ENCODE peak calls at places on chromosome 18, in four cellular contexts. H, I, L and Y are unnamed samples.

GRCh38 chr18:79544386-79544963 is 135.1 kb upstream of the CTDP1 start:
- DNase-seq in H (no peak), I (no peak), L (no peak), Y (no peak)

GRCh38 chr18:35671952-35672603 is 90.5 kb downstream of the GALNT1 start:
- DNase-seq in H (peak), I (peak), L (no peak), Y (no peak)

GRCh38 chr18:76721207-76721996 is 101.0 kb upstream of the ZNF236 start:
- DNase-seq in H (no peak), I (no peak), L (no peak), Y (no peak)

GRCh38 chr18:35888329-35888728 is 84.2 kb upstream of the RMP24 start:
- DNase-seq in H (no peak), I (no peak), L (peak), Y (no peak)

GRCh38 chr18:42028232-42028832 is 73.3 kb downstream of the PIK3C3 start:
- DNase-seq in H (peak), I (peak), L (no peak), Y (no peak)

GRCh38 chr18:9038277-9038871 is 64.1 kb upstream of the NDUFV2 start:
- DNase-seq in H (peak), I (peak), L (peak), Y (no peak)

GRCh38 chr18:10659000-10659399 is 133.2 kb downstream of the NAPG start:
- DNase-seq in H (no peak), I (no peak), L (no peak), Y (no peak)

GRCh38 chr18:77100751-77101355 is 31.7 kb downstream of the MBP start:
- DNase-seq in H (no peak), I (no peak), L (no peak), Y (no peak)

GRCh38 chr18:73693091-73693490 is 454.5 kb downstream of the FBXO15 start:
- DNase-seq in H (no peak), I (no peak), L (no peak), Y (no peak)

GRCh38 chr18:10213526-10213925 is 240.9 kb upstream of the APCDD1 start:
- DNase-seq in H (no peak), I (peak), L (no peak), Y (no peak)

GRCh38 chr18:58497845-58498244 is 131.0 kb downstream of the ALPK2 start:
- DNase-seq in H (no peak), I (peak), L (no peak), Y (no peak)

GRCh38 chr18:47996091-47996541 is 65.7 kb upstream of the SMAD2 start:
- DNase-seq in H (no peak), I (no peak), L (peak), Y (no peak)

GRCh38 chr18:77360315-77361186 is 110.9 kb downstream of the GALR1 start:
- DNase-seq in H (no peak), I (no peak), L (no peak), Y (no peak)

GRCh38 chr18:407168-407567 is 93.3 kb downstream of the COLEC12 start:
- DNase-seq in H (no peak), I (no peak), L (no peak), Y (no peak)

GRCh38 chr18:14919666-14920065 is 171.7 kb downstream of the ANKRD30B start:
- DNase-seq in H (no peak), I (no peak), L (no peak), Y (no peak)

GRCh38 chr18:48364146-48364545 is 45.0 kb downstream of the ZBTB7C start:
- DNase-seq in H (no peak), I (no peak), L (no peak), Y (no peak)

GRCh38 chr18:12008842-12009580 is 27.7 kb downstream of the IMPA2 start:
- DNase-seq in H (no peak), I (no peak), L (no peak), Y (no peak)

GRCh38 chr18:24368749-24369148 is 28.9 kb downstream of the OSBPL1A start:
- DNase-seq in H (no peak), I (no peak), L (no peak), Y (no peak)

GRCh38 chr18:47582055-47582454 is 330.6 kb upstream of the SKOR2 start:
- DNase-seq in H (no peak), I (no peak), L (peak), Y (no peak)

GRCh38 chr18:58056159-58056558 is 12.1 kb downstream of the NEDD4L start:
- DNase-seq in H (no peak), I (no peak), L (no peak), Y (no peak)

GRCh38 chr18:21191596-21192307 is 50.3 kb upstream of the GREB1L start:
- DNase-seq in H (peak), I (peak), L (peak), Y (peak)

GRCh38 chr18:56085561-56085960 is 497.6 kb upstream of the TCF4 start:
- DNase-seq in H (peak), I (peak), L (no peak), Y (no peak)